ENCODE peak calls at places on chromosomes 13 and 19, in ten cellular contexts. F, P, Y, W, J, R, O, L, U and V are unnamed samples.

GRCh38 chr13:61255035-61255796 is 160.4 kb downstream of the PCDH20 start:
- DNase-seq in F (no peak), P (no peak), Y (no peak), W (no peak), J (no peak), R (no peak), O (peak), L (no peak), U (no peak), V (no peak)

GRCh38 chr19:14369399-14370168 is 11.7 kb upstream of the ADGRE5 start:
- DNase-seq in F (no peak), P (no peak), Y (no peak), W (no peak), J (peak), R (no peak), O (peak), L (peak), U (no peak), V (no peak)

GRCh38 chr13:24875566-24875965 is 111.6 kb downstream of the RNF17 start:
- DNase-seq in F (no peak), P (no peak), Y (no peak), W (no peak), J (no peak), R (no peak), O (no peak), L (no peak), U (no peak), V (no peak)

GRCh38 chr19:1914826-1915341 is 9.7 kb downstream of the ADAT3 start:
- DNase-seq in F (no peak), P (no peak), Y (no peak), W (no peak), J (no peak), R (no peak), O (no peak), L (no peak), U (no peak), V (no peak)

GRCh38 chr13:69828527-69828926 is 279.1 kb upstream of the ATXN8OS start:
- DNase-seq in F (no peak), P (no peak), Y (no peak), W (no peak), J (no peak), R (no peak), O (no peak), L (no peak), U (no peak), V (no peak)

GRCh38 chr19:58563823-58564222 is 5.4 kb upstream of the UBE2M start:
- DNase-seq in F (no peak), P (no peak), Y (no peak), W (no peak), J (no peak), R (no peak), O (no peak), L (no peak), U (no peak), V (no peak)

GRCh38 chr19:40607898-40608621 is 6.9 kb downstream of the LTBP4 start:
- DNase-seq in F (no peak), P (no peak), Y (no peak), W (no peak), J (no peak), R (no peak), O (no peak), L (no peak), U (no peak), V (no peak)

GRCh38 chr19:43380771-43381386 is 27.4 kb downstream of the CD177 start:
- DNase-seq in F (no peak), P (no peak), Y (no peak), W (no peak), J (no peak), R (no peak), O (no peak), L (no peak), U (peak), V (no peak)

GRCh38 chr19:37982655-37983054 is 75.6 kb downstream of the SIPA1L3 start:
- DNase-seq in F (no peak), P (no peak), Y (no peak), W (no peak), J (no peak), R (no peak), O (no peak), L (no peak), U (no peak), V (no peak)

GRCh38 chr19:45299719-45300118 is 23.0 kb downstream of the CKM start:
- DNase-seq in F (no peak), P (no peak), Y (no peak), W (no peak), J (no peak), R (no peak), O (no peak), L (no peak), U (no peak), V (no peak)

GRCh38 chr19:8017808-8018207 is 12.4 kb upstream of the ELAVL1 start:
- DNase-seq in F (no peak), P (no peak), Y (no peak), W (no peak), J (no peak), R (no peak), O (no peak), L (no peak), U (no peak), V (no peak)

GRCh38 chr19:10687518-10688288 is 13.5 kb upstream of the QTRT1 start:
- DNase-seq in F (no peak), P (no peak), Y (no peak), W (no peak), J (no peak), R (no peak), O (no peak), L (no peak), U (no peak), V (no peak)

GRCh38 chr13:73075546-73075945 is 16.7 kb downstream of the KLF5 start:
- DNase-seq in F (no peak), P (no peak), Y (no peak), W (no peak), J (no peak), R (peak), O (no peak), L (no peak), U (no peak), V (no peak)

GRCh38 chr13:66689037-66689619 is 541.0 kb downstream of the PCDH9 start:
- DNase-seq in F (no peak), P (no peak), Y (no peak), W (no peak), J (no peak), R (no peak), O (no peak), L (no peak), U (no peak), V (peak)

GRCh38 chr13:27533155-27533643 is 82.8 kb upstream of the MTIF3 start:
- DNase-seq in F (peak), P (peak), Y (peak), W (peak), J (peak), R (no peak), O (peak), L (peak), U (peak), V (peak)

GRCh38 chr13:26759907-26760834 is at the start of gene GPR12:
- DNase-seq in F (no peak), P (no peak), Y (no peak), W (no peak), J (no peak), R (no peak), O (no peak), L (no peak), U (no peak), V (peak)

GRCh38 chr19:3095375-3096191 is 1.4 kb downstream of the GNA11 start:
- DNase-seq in F (no peak), P (no peak), Y (no peak), W (no peak), J (no peak), R (peak), O (peak), L (no peak), U (no peak), V (no peak)

GRCh38 chr19:38227272-38228004 is 3.4 kb upstream of the DPF1 start:
- DNase-seq in F (no peak), P (no peak), Y (no peak), W (no peak), J (no peak), R (no peak), O (no peak), L (no peak), U (no peak), V (peak)

GRCh38 chr19:51654783-51655182 is 8.2 kb upstream of the SIGLEC14 start:
- DNase-seq in F (no peak), P (no peak), Y (no peak), W (no peak), J (no peak), R (no peak), O (no peak), L (no peak), U (no peak), V (no peak)

GRCh38 chr13:31162151-31163008 is 676 bp upstream of the HSPH1 start:
- DNase-seq in F (peak), P (peak), Y (peak), W (peak), J (peak), R (peak), O (peak), L (peak), U (peak), V (peak)

GRCh38 chr19:14035706-14036105 is 4.1 kb downstream of the IL27RA start:
- DNase-seq in F (no peak), P (no peak), Y (no peak), W (no peak), J (no peak), R (no peak), O (no peak), L (no peak), U (no peak), V (no peak)